ENCODE peak calls at places on chromosomes 12 and 14, in four cellular contexts. One of them, this sample, is unnamed.

GRCh38 chr14:38113546-38113945 is 94.2 kb upstream of the SSTR1 start:
- DNase-seq in SK-N-SH: no peak
- DNase-seq in HCT116: no peak
- DNase-seq in HepG2: no peak
- DNase-seq in this sample: no peak

GRCh38 chr12:19181666-19182426 is 52.3 kb downstream of the PLEKHA5 start:
- DNase-seq in SK-N-SH: no peak
- DNase-seq in HCT116: no peak
- DNase-seq in HepG2: no peak
- DNase-seq in this sample: no peak

GRCh38 chr12:127729381-127729780 is 537.6 kb upstream of the TMEM132C start:
- DNase-seq in SK-N-SH: no peak
- DNase-seq in HCT116: no peak
- DNase-seq in HepG2: no peak
- DNase-seq in this sample: no peak

GRCh38 chr12:119230804-119231203 is 52.1 kb downstream of the HSPB8 start:
- DNase-seq in SK-N-SH: no peak
- DNase-seq in HCT116: no peak
- DNase-seq in HepG2: no peak
- DNase-seq in this sample: no peak

GRCh38 chr12:108850854-108851573 is 6.4 kb downstream of the SSH1 start:
- DNase-seq in SK-N-SH: peak
- DNase-seq in HCT116: no peak
- DNase-seq in HepG2: no peak
- DNase-seq in this sample: peak

GRCh38 chr12:94290353-94290752 is 142.0 kb downstream of the PLXNC1 start:
- DNase-seq in SK-N-SH: no peak
- DNase-seq in HCT116: no peak
- DNase-seq in HepG2: no peak
- DNase-seq in this sample: peak

GRCh38 chr12:24172773-24173447 is 223.4 kb upstream of the SOX5 start:
- DNase-seq in SK-N-SH: no peak
- DNase-seq in HCT116: no peak
- DNase-seq in HepG2: no peak
- DNase-seq in this sample: no peak

GRCh38 chr14:104427126-104427851 is 152.3 kb upstream of the C14orf180 start:
- DNase-seq in SK-N-SH: peak
- DNase-seq in HCT116: no peak
- DNase-seq in HepG2: no peak
- DNase-seq in this sample: no peak

GRCh38 chr14:19947413-19948090 is 16.8 kb downstream of the OR4K1 start:
- DNase-seq in SK-N-SH: no peak
- DNase-seq in HCT116: no peak
- DNase-seq in HepG2: no peak
- DNase-seq in this sample: no peak

GRCh38 chr12:53551889-53552291 is 44.6 kb upstream of the NPFF start:
- DNase-seq in SK-N-SH: no peak
- DNase-seq in HCT116: no peak
- DNase-seq in HepG2: no peak
- DNase-seq in this sample: no peak

GRCh38 chr14:105146181-105146975 is 22.2 kb downstream of the JAG2 start:
- DNase-seq in SK-N-SH: no peak
- DNase-seq in HCT116: no peak
- DNase-seq in HepG2: no peak
- DNase-seq in this sample: no peak

GRCh38 chr12:116693259-116694227 is 44.3 kb downstream of the SPRING1 start:
- DNase-seq in SK-N-SH: peak
- DNase-seq in HCT116: no peak
- DNase-seq in HepG2: peak
- DNase-seq in this sample: no peak

GRCh38 chr12:132071001-132071810 is 72.9 kb downstream of the DDX51 start:
- DNase-seq in SK-N-SH: no peak
- DNase-seq in HCT116: no peak
- DNase-seq in HepG2: no peak
- DNase-seq in this sample: no peak

GRCh38 chr14:22572562-22573058 is 16.4 kb downstream of the DAD1 start:
- DNase-seq in SK-N-SH: no peak
- DNase-seq in HCT116: no peak
- DNase-seq in HepG2: peak
- DNase-seq in this sample: no peak

GRCh38 chr12:52147367-52147972 is 44.3 kb downstream of the KRT80 start:
- DNase-seq in SK-N-SH: peak
- DNase-seq in HCT116: peak
- DNase-seq in HepG2: peak
- DNase-seq in this sample: peak

GRCh38 chr12:64584173-64584555 is 26.1 kb upstream of the RASSF3 start:
- DNase-seq in SK-N-SH: peak
- DNase-seq in HCT116: no peak
- DNase-seq in HepG2: no peak
- DNase-seq in this sample: no peak
- TF ChIP-seq ELF1 in SK-N-SH: no peak
- TF ChIP-seq ELF1 in HCT116: no peak
- TF ChIP-seq ELF1 in HepG2: no peak
- TF ChIP-seq ELF1 in this sample: no peak

DNA sequence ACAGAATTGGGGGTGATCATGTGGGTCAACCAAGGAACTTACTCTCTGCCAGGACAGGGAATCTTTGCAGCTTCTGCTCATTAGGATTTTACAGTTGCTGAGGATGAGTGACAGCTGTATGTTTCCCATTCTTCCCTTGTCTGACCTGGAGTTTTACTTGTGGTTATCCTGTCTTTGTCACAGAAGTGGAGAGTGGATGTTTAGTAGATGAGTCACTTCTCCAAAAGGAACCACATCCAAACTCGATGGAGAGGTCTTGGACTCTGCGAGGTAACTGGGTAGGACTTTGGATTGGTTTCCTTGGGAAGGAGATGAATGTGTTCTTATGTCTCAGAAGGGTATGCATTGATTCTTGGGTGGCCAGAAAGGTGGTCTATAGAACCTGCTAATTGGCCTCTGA is 53.8 kb upstream of the USP44 start:
- DNase-seq in SK-N-SH: no peak
- DNase-seq in HCT116: no peak
- DNase-seq in HepG2: no peak
- DNase-seq in this sample: no peak
- TF ChIP-seq ELF1 in SK-N-SH: no peak
- TF ChIP-seq ELF1 in HCT116: no peak
- TF ChIP-seq ELF1 in HepG2: no peak
- TF ChIP-seq ELF1 in this sample: no peak

GRCh38 chr14:99718811-99719192 is 34.7 kb downstream of the CYP46A1 start:
- DNase-seq in SK-N-SH: no peak
- DNase-seq in HCT116: no peak
- DNase-seq in HepG2: no peak
- DNase-seq in this sample: no peak

GRCh38 chr14:99718031-99718810 is 34.1 kb downstream of the CYP46A1 start:
- DNase-seq in SK-N-SH: no peak
- DNase-seq in HCT116: no peak
- DNase-seq in HepG2: no peak
- DNase-seq in this sample: no peak

GRCh38 chr14:99722741-99723140 is 38.6 kb downstream of the CYP46A1 start:
- DNase-seq in SK-N-SH: no peak
- DNase-seq in HCT116: no peak
- DNase-seq in HepG2: no peak
- DNase-seq in this sample: no peak

GRCh38 chr14:99721792-99722516 is 37.9 kb downstream of the CYP46A1 start:
- DNase-seq in SK-N-SH: no peak
- DNase-seq in HCT116: no peak
- DNase-seq in HepG2: no peak
- DNase-seq in this sample: no peak

GRCh38 chr14:99720941-99721791 is 37.1 kb downstream of the CYP46A1 start:
- DNase-seq in SK-N-SH: no peak
- DNase-seq in HCT116: no peak
- DNase-seq in HepG2: no peak
- DNase-seq in this sample: no peak
- TF ChIP-seq ELF1 in SK-N-SH: no peak
- TF ChIP-seq ELF1 in HCT116: no peak
- TF ChIP-seq ELF1 in HepG2: no peak
- TF ChIP-seq ELF1 in this sample: no peak

DNA sequence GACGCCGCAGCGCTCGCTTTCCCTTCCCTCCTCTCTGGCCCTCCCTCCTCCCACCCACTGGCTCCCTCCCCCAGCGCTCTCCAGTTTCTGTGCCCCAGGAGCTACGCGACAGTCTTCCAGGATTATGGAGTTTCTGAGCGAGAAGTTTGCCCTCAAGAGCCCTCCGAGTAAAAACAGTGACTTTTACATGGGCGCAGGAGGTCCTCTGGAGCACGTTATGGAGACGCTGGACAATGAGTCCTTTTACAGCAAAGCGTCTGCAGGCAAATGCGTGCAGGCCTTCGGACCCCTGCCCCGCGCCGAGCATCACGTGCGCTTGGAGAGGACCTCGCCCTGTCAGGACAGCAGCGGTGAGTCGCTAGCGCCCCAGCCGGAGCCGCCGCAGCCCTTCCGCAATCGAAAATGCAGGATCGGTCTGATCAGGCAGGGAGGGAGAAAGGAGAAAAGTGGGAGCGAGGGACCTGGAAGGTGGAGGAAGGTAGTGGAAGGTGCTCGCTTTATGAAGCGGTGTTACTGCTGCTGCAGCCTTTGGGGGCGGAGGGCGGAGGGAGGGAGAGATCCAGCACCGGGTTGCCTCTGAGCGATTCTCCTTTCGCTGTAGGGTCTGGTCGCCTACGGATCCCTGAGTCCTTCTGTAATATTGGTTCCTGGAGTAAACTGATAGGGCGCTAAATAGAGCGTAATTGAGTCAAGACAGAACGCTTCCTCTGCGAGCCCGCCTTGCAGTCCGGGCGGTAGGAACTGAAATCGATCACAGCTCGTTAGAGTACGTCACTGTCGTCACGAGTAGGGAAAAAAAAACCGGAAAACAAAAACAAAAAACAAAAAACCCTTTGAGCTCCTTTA is at the start of gene ALX1:
- DNase-seq in SK-N-SH: peak
- DNase-seq in HCT116: no peak
- DNase-seq in HepG2: no peak
- DNase-seq in this sample: no peak
- TF ChIP-seq ELF1 in SK-N-SH: no peak
- TF ChIP-seq ELF1 in HCT116: no peak
- TF ChIP-seq ELF1 in HepG2: no peak
- TF ChIP-seq ELF1 in this sample: no peak

DNA sequence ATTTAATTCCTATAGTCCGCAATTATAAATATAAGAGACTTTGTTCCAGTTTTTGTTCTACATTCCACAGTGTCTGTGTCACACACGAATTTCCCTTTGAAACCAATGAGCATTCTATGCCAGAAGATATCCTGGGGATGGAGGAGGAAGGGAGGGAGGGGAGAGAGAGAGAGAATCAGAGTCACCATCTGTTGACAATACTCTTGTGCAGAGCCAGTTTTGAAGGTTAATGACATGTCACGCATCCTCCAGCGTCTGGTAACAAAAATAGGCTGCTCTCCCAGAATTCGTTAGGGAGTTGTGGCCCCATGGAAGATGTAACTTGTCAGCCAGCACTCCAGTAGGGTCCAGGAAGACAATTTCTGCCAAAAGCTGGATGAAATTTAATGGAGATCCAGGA is 213.5 kb upstream of the KRR1 start:
- DNase-seq in SK-N-SH: peak
- DNase-seq in HCT116: peak
- DNase-seq in HepG2: peak
- DNase-seq in this sample: no peak
- TF ChIP-seq ELF1 in SK-N-SH: no peak
- TF ChIP-seq ELF1 in HCT116: no peak
- TF ChIP-seq ELF1 in HepG2: no peak
- TF ChIP-seq ELF1 in this sample: no peak

This sample was measured in K562.